ENCODE peak calls at places on chromosomes 5 and 9, in six cellular contexts. V is IMR-90, X is mesendoderm, I is neuronal stem cell, L is mesenchymal stem cell, M is H1. P is an unnamed sample.

GRCh38 chr9:131666029-131666428 is 73.8 kb downstream of the RAPGEF1 start:
- DNase-seq in V (peak; percentile 55), L (no peak), M (no peak), X (no peak), I (no peak), P (no peak)

GRCh38 chr9:111118256-111118950 is 80.1 kb upstream of the LPAR1 start:
- DNase-seq in M (no peak), V (peak; percentile 89), L (peak; percentile 13), X (no peak), I (no peak), P (no peak)

GRCh38 chr5:14870347-14871083 is 1.1 kb downstream of the ANKH start:
- DNase-seq in M (no peak), V (no peak), L (no peak), I (no peak), X (no peak), P (no peak)

GRCh38 chr5:68161156-68161555 is 54.4 kb upstream of the PIK3R1 start:
- DNase-seq in V (no peak), M (no peak), I (no peak), L (no peak), X (no peak), P (peak; percentile 41)

GRCh38 chr5:60334281-60334713 is 365.7 kb downstream of the DEPDC1B start:
- DNase-seq in V (peak; percentile 65), I (no peak), M (no peak), X (no peak), L (peak; percentile 87), P (peak; percentile 8)

GRCh38 chr5:34658023-34658422 is 1.9 kb downstream of the RAI14 start:
- DNase-seq in X (peak; percentile 50), I (no peak), L (peak; percentile 53), M (no peak), V (peak; percentile 66), P (no peak)

GRCh38 chr5:141512390-141513020 is 23.6 kb downstream of the PCDHGC5 start:
- DNase-seq in X (peak; percentile 97), V (peak; percentile 54), M (peak; percentile 99), I (peak; percentile 65), L (peak; percentile 65), P (peak; percentile 89)

GRCh38 chr5:122192883-122193496 is 63.6 kb downstream of the ZNF474 start:
- DNase-seq in L (peak; percentile 71), M (no peak), X (peak; percentile 75), I (peak; percentile 48), V (peak; percentile 79), P (peak; percentile 82)

GRCh38 chr5:175885813-175886212 is 14.4 kb downstream of the CPLX2 start:
- DNase-seq in I (no peak), V (no peak), M (no peak), L (no peak), X (no peak), P (no peak)

GRCh38 chr5:157390179-157390923 is 69.7 kb upstream of the NIPAL4 start:
- DNase-seq in L (peak; percentile 85), I (no peak), V (peak; percentile 94), X (peak; percentile 73), M (no peak), P (no peak)

GRCh38 chr9:114212841-114213240 is 57.5 kb downstream of the COL27A1 start:
- DNase-seq in L (no peak), I (no peak), V (no peak), X (no peak), M (no peak), P (no peak)

GRCh38 chr5:132458226-132458560 is 32.4 kb downstream of the IRF1 start:
- DNase-seq in M (no peak), L (peak; percentile 80), X (no peak), I (no peak), V (peak; percentile 68), P (no peak)

GRCh38 chr5:132455614-132456115 is 34.9 kb downstream of the IRF1 start:
- DNase-seq in I (no peak), M (no peak), L (no peak), V (no peak), X (no peak), P (no peak)

GRCh38 chr5:132458651-132459030 is 31.9 kb downstream of the IRF1 start:
- DNase-seq in M (no peak), V (peak; percentile 75), X (no peak), I (no peak), L (peak; percentile 79), P (no peak)

GRCh38 chr5:132457371-132458225 is 33.0 kb downstream of the IRF1 start:
- DNase-seq in L (peak; percentile 99), M (no peak), X (no peak), V (peak; percentile 89), I (no peak), P (no peak)

GRCh38 chr5:132456553-132457361 is 33.8 kb downstream of the IRF1 start:
- DNase-seq in X (no peak), L (peak; percentile 45), I (no peak), M (no peak), V (no peak), P (no peak)
- H3K4me3 ChIP-seq in X (no peak overlapping the region), L (no peak overlapping the region), I (no peak overlapping the region), M (no peak overlapping the region), V (no peak overlapping the region), P (no peak overlapping the region)

GRCh38 chr5:171387255-171387969 is at the start of gene NPM1:
- DNase-seq in V (peak; percentile 98), L (peak; percentile 98), I (peak; percentile 97), X (peak; percentile 99), M (peak; percentile 95), P (peak; percentile 97)
- H2BK5ac ChIP-seq in V (peak within 1 kb of the TSS; percentile 86), L (peak within 1 kb of the TSS; percentile 88), I (peak within 1 kb of the TSS; percentile 90), X (peak within 1 kb of the TSS; percentile 41), M (peak within 1 kb of the TSS; percentile 75), P (peak within 1 kb of the TSS; percentile 89)

GRCh38 chr5:124747770-124748686 is 1.6 kb upstream of the ZNF608 start:
- DNase-seq in V (peak; percentile 44), I (no peak), M (no peak), L (peak; percentile 75), X (peak; percentile 51), P (peak; percentile 6)

GRCh38 chr5:124746252-124746915 is at the start of gene ZNF608:
- DNase-seq in M (peak; percentile 49), I (peak; percentile 72), V (peak; percentile 78), X (peak; percentile 75), L (peak; percentile 88), P (peak; percentile 43)

GRCh38 chr5:124746916-124747769 is 704 bp upstream of the ZNF608 start:
- DNase-seq in M (peak; percentile 71), I (peak; percentile 87), V (peak; percentile 94), L (peak; percentile 98), X (peak; percentile 98), P (peak; percentile 33)

GRCh38 chr5:124751031-124751430 is 4.6 kb upstream of the ZNF608 start:
- DNase-seq in I (no peak), M (no peak), V (no peak), L (no peak), X (peak; percentile 90), P (no peak)

GRCh38 chr5:124748687-124749594 is 2.5 kb upstream of the ZNF608 start:
- DNase-seq in V (peak; percentile 91), M (peak; percentile 73), I (peak; percentile 83), X (peak; percentile 99), L (peak; percentile 95), P (peak; percentile 77)
- H2BK120ac ChIP-seq in V (peak overlapping the region; percentile 77), M (peak overlapping the region; percentile 4), I (no peak overlapping the region), X (peak overlapping the region; percentile 17), L (no peak overlapping the region), P (peak overlapping the region; percentile 63)

DNA sequence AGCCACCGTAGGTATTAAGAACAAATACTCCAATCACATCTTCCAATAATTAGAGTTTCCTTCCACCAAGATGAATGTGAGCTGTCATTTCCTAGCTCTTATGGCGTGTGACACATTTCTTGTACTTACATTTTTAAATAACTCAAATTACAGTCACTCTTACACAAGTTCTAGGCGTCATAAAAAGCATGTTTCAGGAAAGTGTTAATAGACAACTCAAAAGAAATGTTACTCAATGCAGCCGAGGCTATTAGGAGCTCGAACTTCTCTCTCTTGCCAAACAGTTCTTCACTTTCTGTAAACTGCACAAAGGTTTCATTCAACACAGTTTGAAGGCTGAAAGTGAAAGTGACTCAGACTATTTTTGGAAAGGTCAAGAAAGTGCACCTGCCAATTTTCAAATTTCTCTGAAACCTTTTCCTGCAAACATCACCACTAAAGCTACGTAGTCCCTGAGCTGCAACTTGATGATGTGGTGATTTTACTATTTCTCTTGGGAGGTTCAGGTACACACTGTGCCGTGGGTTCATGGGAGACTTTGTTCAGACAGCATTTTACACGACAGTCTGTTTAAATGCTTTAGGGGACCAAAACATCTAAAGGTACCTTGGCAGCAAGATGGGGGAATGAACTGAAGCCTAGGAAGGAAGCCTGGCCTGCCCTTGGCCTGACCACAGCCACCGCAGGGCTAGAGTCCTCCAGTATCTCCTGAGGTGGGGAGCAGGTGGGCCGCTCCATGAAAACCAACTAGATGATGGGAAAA is 153.6 kb downstream of the AUH start:
- DNase-seq in X (no peak), V (peak; percentile 71), M (no peak), I (no peak), L (peak; percentile 76), P (peak; percentile 26)
- H3K4me3 ChIP-seq in X (no peak overlapping the region), V (no peak overlapping the region), M (no peak overlapping the region), I (no peak overlapping the region), L (no peak overlapping the region), P (no peak overlapping the region)

GRCh38 chr9:133979921-133980863 is 11.9 kb downstream of the VAV2 start:
- DNase-seq in I (no peak), V (no peak), L (no peak), X (no peak), M (no peak), P (no peak)
- H2BK5ac ChIP-seq in I (no peak overlapping the region), V (no peak overlapping the region), L (peak overlapping the region; percentile 5), X (no peak overlapping the region), M (no peak overlapping the region), P (no peak overlapping the region)

GRCh38 chr5:59124983-59125960 is 542.4 kb downstream of the RAB3C start:
- DNase-seq in M (peak; percentile 45), V (peak; percentile 37), I (no peak), X (peak; percentile 48), L (peak; percentile 48), P (no peak)
- H2BK120ac ChIP-seq in M (no peak overlapping the region), V (peak overlapping the region; percentile 98), I (no peak overlapping the region), X (no peak overlapping the region), L (no peak overlapping the region), P (no peak overlapping the region)

GRCh38 chr9:13990336-13990735 is 323.6 kb downstream of the NFIB start:
- DNase-seq in V (no peak), X (no peak), M (no peak), I (no peak), L (no peak), P (no peak)

GRCh38 chr9:13993482-13994267 is 320.3 kb downstream of the NFIB start:
- DNase-seq in X (no peak), L (no peak), M (no peak), V (no peak), I (no peak), P (no peak)

GRCh38 chr9:13992136-13992798 is 321.7 kb downstream of the NFIB start:
- DNase-seq in I (no peak), M (no peak), V (no peak), L (no peak), X (no peak), P (no peak)

GRCh38 chr9:13990994-13991393 is 322.9 kb downstream of the NFIB start:
- DNase-seq in V (no peak), X (no peak), M (no peak), I (no peak), L (no peak), P (no peak)

DNA sequence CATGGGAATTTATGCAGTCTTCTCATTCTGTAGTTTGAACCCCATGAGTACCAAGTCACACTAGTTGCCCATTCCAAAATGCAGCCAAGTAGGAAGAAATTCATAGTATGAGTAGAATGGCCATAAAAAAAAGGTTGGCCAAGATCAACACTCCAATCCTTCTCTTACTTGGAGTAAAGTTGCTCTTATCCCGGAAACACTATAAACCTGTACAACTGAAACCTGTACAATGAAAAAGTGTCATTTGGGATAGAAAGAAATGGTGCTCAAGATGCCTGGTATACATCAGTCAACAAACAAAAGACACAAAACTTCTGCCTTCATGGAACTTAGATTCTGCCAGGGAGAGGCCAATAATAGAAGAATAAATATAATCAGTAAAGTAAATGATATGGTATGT is 325.0 kb downstream of the NFIB start:
- DNase-seq in L (no peak), I (no peak), V (no peak), X (no peak), M (no peak), P (no peak)
- H3K4me3 ChIP-seq in L (no peak overlapping the region), I (no peak overlapping the region), V (no peak overlapping the region), X (no peak overlapping the region), M (no peak overlapping the region), P (no peak overlapping the region)